ENCODE peak calls at places on chromosomes 13 and 19, in five cellular contexts. F is EH; T is T-helper 1 cell; L is type B pancreatic cell; I is effector CD4-positive, alpha-beta T cell. B is an unnamed sample.

GRCh38 chr13:85798999-85799646 is at the start of gene SLITRK6:
- DNase-seq in I (no peak), L (no peak), F (peak), T (no peak), B (no peak)

GRCh38 chr19:35942235-35942634 is 6.1 kb downstream of the LRFN3 start:
- DNase-seq in L (no peak), T (no peak), I (no peak), F (no peak), B (no peak)

GRCh38 chr13:33033361-33033812 is 17.2 kb downstream of the KL start:
- DNase-seq in T (no peak), I (no peak), L (no peak), F (no peak), B (no peak)

GRCh38 chr13:100875392-100876043 is 200.9 kb upstream of the TMTC4 start:
- DNase-seq in I (no peak), T (no peak), F (peak), L (no peak), B (no peak)

GRCh38 chr13:37386276-37386675 is 212.3 kb downstream of the POSTN start:
- DNase-seq in F (peak), T (no peak), L (no peak), I (no peak), B (no peak)

GRCh38 chr19:49912965-49913685 is 15.9 kb upstream of the ATF5 start:
- DNase-seq in L (no peak), F (no peak), I (no peak), T (no peak), B (no peak)

GRCh38 chr13:44790289-44790688 is 199.0 kb downstream of the NUFIP1 start:
- DNase-seq in I (no peak), T (no peak), L (no peak), F (no peak), B (no peak)

GRCh38 chr19:39126593-39127187 is 1.1 kb downstream of the PAK4 start:
- DNase-seq in I (no peak), L (no peak), T (no peak), F (peak), B (no peak)

GRCh38 chr13:73401769-73402168 is 343.0 kb downstream of the KLF5 start:
- DNase-seq in L (no peak), F (peak), I (no peak), T (no peak), B (no peak)

GRCh38 chr19:45638930-45639729 is at the start of gene EML2:
- DNase-seq in F (peak), L (peak), T (peak), I (peak), B (peak)

GRCh38 chr13:27182844-27183497 is 11.4 kb upstream of the USP12 start:
- DNase-seq in T (no peak), L (no peak), F (peak), I (no peak), B (no peak)

GRCh38 chr19:3979289-3979673 is 6.0 kb downstream of the EEF2 start:
- DNase-seq in F (no peak), L (no peak), I (no peak), T (no peak), B (no peak)

GRCh38 chr13:45200701-45201230 is at the start of gene KCTD4:
- DNase-seq in T (no peak), I (no peak), F (peak), L (no peak), B (no peak)

GRCh38 chr13:39910041-39910440 is 254.6 kb downstream of the COG6 start:
- DNase-seq in T (no peak), I (no peak), L (no peak), F (no peak), B (no peak)

GRCh38 chr13:66492479-66492878 is 737.7 kb downstream of the PCDH9 start:
- DNase-seq in L (no peak), F (no peak), I (no peak), T (no peak), B (no peak)

GRCh38 chr13:59318320-59318930 is 845.3 kb downstream of the DIAPH3 start:
- DNase-seq in I (peak), L (peak), T (peak), F (peak), B (peak)

GRCh38 chr13:37599509-37599908 is 941 bp upstream of the POSTN start:
- DNase-seq in F (peak), L (no peak), T (no peak), I (no peak), B (no peak)

GRCh38 chr19:3534375-3535234 is 4.4 kb upstream of the TEKTIP1 start:
- DNase-seq in I (no peak), L (no peak), T (no peak), F (no peak), B (no peak)

GRCh38 chr13:106104281-106104901 is 431.1 kb downstream of the EFNB2 start:
- DNase-seq in T (no peak), L (no peak), F (peak), I (no peak), B (no peak)

GRCh38 chr13:98158172-98158907 is 15.4 kb downstream of the FARP1 start:
- DNase-seq in F (no peak), L (no peak), I (no peak), T (no peak), B (no peak)

GRCh38 chr19:29758863-29759262 is 43.8 kb upstream of the C19orf12 start:
- DNase-seq in I (no peak), L (no peak), F (no peak), T (no peak), B (no peak)

GRCh38 chr13:30572859-30573275 is 44.9 kb upstream of the USPL1 start:
- DNase-seq in L (no peak), I (no peak), F (peak), T (no peak), B (no peak)

GRCh38 chr13:42266464-42266863 is 5.5 kb upstream of the AKAP11 start:
- DNase-seq in T (no peak), L (no peak), I (no peak), F (peak), B (no peak)

GRCh38 chr13:109274188-109274821 is 512.1 kb downstream of the IRS2 start:
- DNase-seq in F (peak), T (no peak), I (no peak), L (no peak), B (no peak)

GRCh38 chr13:36242761-36243160 is 28.4 kb upstream of the SOHLH2 start:
- DNase-seq in T (no peak), L (no peak), F (no peak), I (no peak), B (no peak)

GRCh38 chr13:52862358-52863206 is 14.1 kb upstream of the PCDH8 start:
- DNase-seq in F (peak), I (no peak), L (no peak), T (no peak), B (no peak)

GRCh38 chr19:13160557-13160956 is 10.3 kb downstream of the IER2 start:
- DNase-seq in I (no peak), L (no peak), T (no peak), F (peak), B (no peak)

GRCh38 chr13:50410921-50411712 is 395.9 kb downstream of the KCNRG start:
- DNase-seq in L (no peak), T (no peak), I (no peak), F (peak), B (no peak)